ENCODE peak calls at places on chromosome 3, in nine cellular contexts. V is PC-3; N is fibroblast of lung; B is upper lobe of right lung; D is CD4-positive, alpha-beta T cell; Z is uterus; Y is heart right ventricle; U is mesendoderm; C is endothelial cell of umbilical vein. M is an unnamed sample.

GRCh38 chr3:149532463-149533180 is 58.1 kb downstream of the TM4SF4 start:
- DNase-seq in V (no peak), N (no peak), B (no peak), D (no peak), Z (no peak), Y (no peak), U (no peak), C (peak; percentile 58), M (no peak)

GRCh38 chr3:49454898-49455681 is 15.0 kb upstream of the DAG1 start:
- DNase-seq in V (no peak), N (no peak), B (no peak), D (no peak), Z (no peak), Y (peak; percentile 21), U (peak; percentile 22), C (no peak), M (no peak)

GRCh38 chr3:130010556-130010955 is 36.0 kb downstream of the TRH start:
- DNase-seq in V (no peak), N (no peak), B (no peak), D (no peak), Z (no peak), Y (no peak), U (no peak), C (no peak), M (no peak)

GRCh38 chr3:146160233-146160963 is 586 bp downstream of the PLOD2 start:
- DNase-seq in V (peak; percentile 88), N (peak; percentile 80), B (peak; percentile 67), D (no peak), Z (peak; percentile 68), Y (peak; percentile 21), U (peak; percentile 97), C (peak; percentile 96), M (peak; percentile 14)

GRCh38 chr3:134483195-134483890 is 2.4 kb downstream of the ANAPC13 start:
- DNase-seq in V (peak; percentile 65), N (peak; percentile 47), B (no peak), D (no peak), Z (no peak), Y (no peak), U (no peak), C (peak; percentile 89), M (no peak)

GRCh38 chr3:69260216-69260787 is 125.6 kb downstream of the FRMD4B start:
- DNase-seq in V (no peak), N (no peak), B (no peak), D (no peak), Z (no peak), Y (no peak), U (no peak), C (no peak), M (no peak)

GRCh38 chr3:64717872-64718613 is 30.2 kb upstream of the ADAMTS9 start:
- DNase-seq in V (peak; percentile 4), N (peak; percentile 13), B (no peak), D (no peak), Z (no peak), Y (no peak), U (no peak), C (peak; percentile 32), M (no peak)

GRCh38 chr3:52064561-52064960 is 8.2 kb upstream of the DUSP7 start:
- DNase-seq in V (no peak), N (no peak), B (no peak), D (no peak), Z (no peak), Y (no peak), U (no peak), C (no peak), M (no peak)

GRCh38 chr3:52093751-52094525 is 37.6 kb upstream of the DUSP7 start:
- DNase-seq in V (peak; percentile 33), N (peak; percentile 29), B (peak; percentile 59), D (no peak), Z (no peak), Y (no peak), U (peak; percentile 65), C (peak; percentile 26), M (no peak)

GRCh38 chr3:139887431-139887830 is 47.6 kb upstream of the CLSTN2 start:
- DNase-seq in V (no peak), N (no peak), B (no peak), D (no peak), Z (no peak), Y (no peak), U (no peak), C (no peak), M (no peak)

GRCh38 chr3:72383896-72384295 is 464.3 kb downstream of the SHQ1 start:
- DNase-seq in V (no peak), N (no peak), B (no peak), D (no peak), Z (no peak), Y (no peak), U (no peak), C (no peak), M (no peak)

GRCh38 chr3:164155386-164155785 is 922.9 kb downstream of the SI start:
- DNase-seq in V (peak; percentile 7), N (no peak), B (no peak), D (no peak), Z (no peak), Y (no peak), U (no peak), C (no peak), M (no peak)

GRCh38 chr3:137294139-137294538 is 336.4 kb downstream of the IL20RB start:
- DNase-seq in V (no peak), N (no peak), B (no peak), D (no peak), Z (no peak), Y (no peak), U (no peak), C (no peak), M (no peak)

GRCh38 chr3:42025388-42026138 is 63.7 kb upstream of the ULK4 start:
- DNase-seq in V (peak; percentile 58), N (peak; percentile 99), B (peak; percentile 85), D (no peak), Z (peak; percentile 92), Y (peak; percentile 78), U (peak; percentile 95), C (peak; percentile 98), M (peak; percentile 55)

GRCh38 chr3:11591006-11591360 is 52.7 kb downstream of the VGLL4 start:
- DNase-seq in V (no peak), N (no peak), B (no peak), D (no peak), Z (no peak), Y (no peak), U (peak; percentile 42), C (no peak), M (no peak)

GRCh38 chr3:79057756-79058155 is 710.0 kb downstream of the ROBO1 start:
- DNase-seq in V (no peak), N (no peak), B (no peak), D (no peak), Z (no peak), Y (no peak), U (no peak), C (no peak), M (no peak)

GRCh38 chr3:167969554-167969953 is 126.2 kb downstream of the GOLIM4 start:
- DNase-seq in V (no peak), N (no peak), B (no peak), D (no peak), Z (no peak), Y (no peak), U (no peak), C (no peak), M (no peak)

GRCh38 chr3:171018151-171018935 is 8.2 kb downstream of the SLC2A2 start:
- DNase-seq in V (no peak), N (no peak), B (no peak), D (no peak), Z (no peak), Y (no peak), U (peak; percentile 32), C (no peak), M (no peak)

GRCh38 chr3:171023566-171023965 is 3.0 kb downstream of the SLC2A2 start:
- DNase-seq in V (no peak), N (no peak), B (no peak), D (no peak), Z (no peak), Y (no peak), U (no peak), C (no peak), M (no peak)

GRCh38 chr3:171026584-171027293 is at the start of gene SLC2A2:
- DNase-seq in V (no peak), N (no peak), B (no peak), D (no peak), Z (no peak), Y (no peak), U (no peak), C (no peak), M (no peak)

DNA sequence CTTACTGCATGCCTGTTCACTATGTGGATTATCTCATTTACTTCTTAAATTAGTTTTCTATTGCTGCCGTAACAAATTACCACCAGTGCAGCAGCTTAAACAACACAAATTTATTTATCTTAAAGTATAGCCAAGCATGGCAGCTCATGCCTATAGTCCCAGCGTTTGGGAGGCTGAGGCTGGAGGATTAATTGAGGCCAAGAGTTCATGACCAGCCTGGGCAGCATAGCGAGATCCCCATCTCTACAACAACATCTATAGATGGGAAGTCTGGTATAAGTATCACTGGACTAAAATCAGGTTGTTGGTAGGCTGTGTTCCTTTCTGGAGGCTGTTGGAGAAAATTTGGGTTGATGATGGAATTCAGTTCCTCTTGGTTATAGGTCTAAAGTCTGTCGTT is 5.1 kb downstream of the SLC2A2 start:
- DNase-seq in V (no peak), N (no peak), B (no peak), D (no peak), Z (no peak), Y (no peak), U (no peak), C (no peak), M (no peak)
- H3K27ac ChIP-seq in V (no peak overlapping the region), N (no peak overlapping the region), B (no peak overlapping the region), D (no peak overlapping the region), Z (no peak overlapping the region), Y (no peak overlapping the region), U (no peak overlapping the region), C (no peak overlapping the region), M (no peak overlapping the region)

GRCh38 chr3:87359807-87360206 is 83.4 kb upstream of the POU1F1 start:
- DNase-seq in V (peak; percentile 86), N (no peak), B (no peak), D (no peak), Z (no peak), Y (no peak), U (no peak), C (no peak), M (no peak)
- H3K27ac ChIP-seq in V (no peak overlapping the region), N (no peak overlapping the region), B (no peak overlapping the region), D (no peak overlapping the region), Z (no peak overlapping the region), Y (no peak overlapping the region), U (no peak overlapping the region), C (no peak overlapping the region), M (no peak overlapping the region)

GRCh38 chr3:195697582-195698324 is 23.0 kb upstream of the MUC20 start:
- DNase-seq in V (peak; percentile 55), N (peak; percentile 79), B (no peak), D (no peak), Z (no peak), Y (no peak), U (peak; percentile 80), C (no peak), M (no peak)
- H3K27ac ChIP-seq in V (no peak overlapping the region), N (peak overlapping the region; percentile 74), B (no peak overlapping the region), D (no peak overlapping the region), Z (no peak overlapping the region), Y (no peak overlapping the region), U (peak overlapping the region; percentile 6), C (no peak overlapping the region), M (no peak overlapping the region)

GRCh38 chr3:124787490-124788195 is 57.4 kb downstream of the UMPS start:
- DNase-seq in V (no peak), N (peak; percentile 39), B (no peak), D (no peak), Z (no peak), Y (no peak), U (no peak), C (no peak), M (no peak)
- H3K27ac ChIP-seq in V (peak overlapping the region; percentile 37), N (no peak overlapping the region), B (no peak overlapping the region), D (no peak overlapping the region), Z (peak overlapping the region; percentile 73), Y (peak overlapping the region; percentile 28), U (no peak overlapping the region), C (no peak overlapping the region), M (peak overlapping the region; percentile 72)

GRCh38 chr3:23968467-23969184 is 23.5 kb downstream of the NR1D2 start:
- DNase-seq in V (peak; percentile 73), N (peak; percentile 56), B (no peak), D (no peak), Z (no peak), Y (no peak), U (no peak), C (no peak), M (no peak)
- H3K27ac ChIP-seq in V (peak overlapping the region; percentile 8), N (peak overlapping the region; percentile 18), B (no peak overlapping the region), D (no peak overlapping the region), Z (no peak overlapping the region), Y (no peak overlapping the region), U (no peak overlapping the region), C (no peak overlapping the region), M (no peak overlapping the region)